ENCODE peak calls at places on chromosomes 7 and 10, in five cellular contexts. X is prostate gland, D is suprapubic skin, Q is astrocyte, M is MM.1S. R is an unnamed sample.

GRCh38 chr10:126955396-126955795 is 50.2 kb downstream of the DOCK1 start:
- DNase-seq in X (no peak), D (peak), Q (no peak), M (no peak), R (no peak)

GRCh38 chr10:454860-455259 is 234.6 kb downstream of the DIP2C start:
- DNase-seq in X (peak), D (no peak), Q (peak), M (no peak), R (no peak)

GRCh38 chr7:155804897-155805825 is 7.1 kb downstream of the SHH start:
- DNase-seq in X (peak), D (no peak), Q (peak), M (peak), R (peak)

GRCh38 chr7:142405122-142405765 is 147.4 kb upstream of the PRSS58 start:
- DNase-seq in X (no peak), D (no peak), Q (peak), M (no peak), R (no peak)

GRCh38 chr10:119306514-119306951 is 99.2 kb downstream of the GRK5 start:
- DNase-seq in X (no peak), D (no peak), Q (peak), M (peak), R (peak)

GRCh38 chr7:114678116-114678515 is 243.8 kb upstream of the MDFIC start:
- DNase-seq in X (no peak), D (no peak), Q (no peak), M (no peak), R (no peak)

GRCh38 chr10:75956624-75957023 is 525.2 kb downstream of the LRMDA start:
- DNase-seq in X (no peak), D (no peak), Q (peak), M (no peak), R (no peak)

GRCh38 chr10:33258951-33259350 is 75.5 kb downstream of the NRP1 start:
- DNase-seq in X (no peak), D (no peak), Q (peak), M (no peak), R (no peak)

GRCh38 chr10:114176511-114176910 is 2.5 kb upstream of the CCDC186 start:
- DNase-seq in X (no peak), D (no peak), Q (no peak), M (no peak), R (no peak)

GRCh38 chr7:156167987-156168386 is 355.7 kb upstream of the SHH start:
- DNase-seq in X (no peak), D (no peak), Q (no peak), M (no peak), R (no peak)

GRCh38 chr10:79403441-79404230 is 41.8 kb downstream of the ZCCHC24 start:
- DNase-seq in X (no peak), D (no peak), Q (peak), M (no peak), R (no peak)

GRCh38 chr10:74846958-74847357 is 20.6 kb downstream of the KAT6B start:
- DNase-seq in X (no peak), D (no peak), Q (no peak), M (no peak), R (no peak)

GRCh38 chr10:9097206-9097990 is 1042.9 kb downstream of the GATA3 start:
- DNase-seq in X (no peak), D (no peak), Q (peak), M (peak), R (no peak)

GRCh38 chr7:128204455-128204854 is 36.6 kb upstream of the LEP start:
- DNase-seq in X (no peak), D (peak), Q (no peak), M (no peak), R (no peak)

GRCh38 chr7:93228302-93228701 is 2.0 kb upstream of the HEPACAM2 start:
- DNase-seq in X (peak), D (no peak), Q (peak), M (peak), R (peak)

GRCh38 chr7:31835471-31835870 is 148.5 kb downstream of the PPP1R17 start:
- DNase-seq in X (no peak), D (no peak), Q (no peak), M (no peak), R (no peak)

GRCh38 chr10:93180402-93181040 is 106.8 kb downstream of the CYP26A1 start:
- DNase-seq in X (no peak), D (no peak), Q (peak), M (no peak), R (no peak)

GRCh38 chr7:145909956-145910611 is 206.5 kb upstream of the CNTNAP2 start:
- DNase-seq in X (no peak), D (no peak), Q (no peak), M (no peak), R (no peak)

GRCh38 chr7:22786290-22786932 is 36.2 kb downstream of the TOMM7 start:
- DNase-seq in X (no peak), D (no peak), Q (no peak), M (no peak), R (no peak)

GRCh38 chr10:97690138-97690537 is 3.1 kb upstream of the AVPI1 start:
- DNase-seq in X (peak), D (no peak), Q (no peak), M (no peak), R (no peak)

GRCh38 chr7:38731195-38731594 is 100.0 kb upstream of the AMPH start:
- DNase-seq in X (no peak), D (no peak), Q (peak), M (no peak), R (no peak)

GRCh38 chr7:44056681-44057080 is 8.7 kb downstream of the PGAM2 start:
- DNase-seq in X (no peak), D (peak), Q (no peak), M (no peak), R (no peak)

GRCh38 chr10:122128357-122128756 is 139.4 kb downstream of the TACC2 start:
- DNase-seq in X (no peak), D (no peak), Q (peak), M (no peak), R (no peak)

GRCh38 chr7:28369523-28369922 is 42.8 kb upstream of the CREB5 start:
- DNase-seq in X (no peak), D (no peak), Q (no peak), M (no peak), R (no peak)

GRCh38 chr10:7988985-7989384 is 65.5 kb upstream of the GATA3 start:
- DNase-seq in X (no peak), D (no peak), Q (no peak), M (no peak), R (no peak)

GRCh38 chr7:157817433-157817832 is 480.6 kb downstream of the DNAJB6 start:
- DNase-seq in X (no peak), D (no peak), Q (no peak), M (no peak), R (no peak)

GRCh38 chr7:143410523-143411004 is 1.9 kb upstream of the EPHA1 start:
- DNase-seq in X (no peak), D (no peak), Q (peak), M (no peak), R (no peak)

GRCh38 chr7:130896051-130896881 is 162.3 kb upstream of the KLF14 start:
- DNase-seq in X (no peak), D (no peak), Q (no peak), M (no peak), R (no peak)

GRCh38 chr7:44973610-44974401 is 5.0 kb downstream of the MYO1G start:
- DNase-seq in X (no peak), D (no peak), Q (no peak), M (peak), R (peak)

GRCh38 chr7:99129001-99129400 is 14.9 kb downstream of the SMURF1 start:
- DNase-seq in X (no peak), D (no peak), Q (no peak), M (no peak), R (no peak)

DNA sequence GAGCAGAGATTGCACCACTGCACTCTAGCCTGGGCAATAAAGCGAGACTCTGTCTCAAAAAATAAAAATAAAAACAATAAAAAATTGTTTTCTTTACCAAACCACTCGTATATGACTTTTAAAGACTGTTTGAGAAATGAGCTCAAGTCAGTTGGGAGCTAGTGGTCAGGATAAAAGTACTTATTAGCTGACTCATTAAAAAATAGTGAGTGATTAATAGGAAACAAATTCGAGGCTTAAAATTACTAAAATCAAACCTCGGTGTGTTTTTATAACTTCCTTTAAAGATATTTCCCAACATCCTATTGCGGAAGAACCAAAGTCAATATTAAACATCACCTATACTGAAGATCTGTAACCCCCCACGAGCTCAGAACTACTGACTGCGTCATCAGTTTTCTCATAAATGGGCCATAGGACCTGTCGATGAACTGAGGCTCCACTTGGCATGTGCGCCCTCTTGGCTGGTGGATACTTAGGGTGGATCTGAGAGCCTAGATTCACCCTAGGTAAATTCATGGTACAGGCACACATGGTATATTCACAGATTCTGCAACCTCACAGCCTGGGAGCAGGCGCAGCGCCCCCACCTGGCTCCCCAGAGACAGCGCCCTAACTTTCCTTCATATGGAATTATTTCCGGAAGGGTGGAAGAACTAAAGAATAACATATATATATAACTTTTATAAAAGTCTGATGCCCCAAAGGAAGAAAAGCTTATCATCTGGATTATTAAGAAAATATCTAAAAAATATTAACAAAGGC is 9.2 kb downstream of the MKI67 start:
- DNase-seq in X (no peak), D (no peak), Q (no peak), M (no peak), R (no peak)
- TF ChIP-seq CTCF in X (no peak), D (no peak), Q (no peak), M (peak), R (no peak)

DNA sequence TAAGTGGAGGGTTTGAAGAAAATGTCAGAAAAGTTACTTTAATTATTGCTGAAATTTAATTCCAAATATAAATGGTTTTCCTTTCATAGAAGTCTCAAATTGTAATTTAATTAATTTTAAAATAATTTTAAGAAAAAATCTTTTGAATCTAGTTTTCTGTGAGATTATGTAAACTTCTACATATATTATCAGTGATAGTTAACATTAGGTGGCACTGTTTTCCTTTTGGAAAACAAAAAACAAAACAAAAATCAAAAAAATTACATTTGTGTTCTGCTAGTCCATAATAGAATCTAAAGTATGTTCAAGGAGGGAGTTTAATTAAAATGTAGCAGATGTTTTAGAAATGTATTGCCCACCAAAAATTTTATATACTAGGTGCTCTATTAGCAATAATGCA is 1456.7 kb downstream of the REEP3 start:
- DNase-seq in X (no peak), D (no peak), Q (no peak), M (no peak), R (no peak)
- TF ChIP-seq CTCF in X (no peak), D (no peak), Q (no peak), M (peak), R (no peak)

DNA sequence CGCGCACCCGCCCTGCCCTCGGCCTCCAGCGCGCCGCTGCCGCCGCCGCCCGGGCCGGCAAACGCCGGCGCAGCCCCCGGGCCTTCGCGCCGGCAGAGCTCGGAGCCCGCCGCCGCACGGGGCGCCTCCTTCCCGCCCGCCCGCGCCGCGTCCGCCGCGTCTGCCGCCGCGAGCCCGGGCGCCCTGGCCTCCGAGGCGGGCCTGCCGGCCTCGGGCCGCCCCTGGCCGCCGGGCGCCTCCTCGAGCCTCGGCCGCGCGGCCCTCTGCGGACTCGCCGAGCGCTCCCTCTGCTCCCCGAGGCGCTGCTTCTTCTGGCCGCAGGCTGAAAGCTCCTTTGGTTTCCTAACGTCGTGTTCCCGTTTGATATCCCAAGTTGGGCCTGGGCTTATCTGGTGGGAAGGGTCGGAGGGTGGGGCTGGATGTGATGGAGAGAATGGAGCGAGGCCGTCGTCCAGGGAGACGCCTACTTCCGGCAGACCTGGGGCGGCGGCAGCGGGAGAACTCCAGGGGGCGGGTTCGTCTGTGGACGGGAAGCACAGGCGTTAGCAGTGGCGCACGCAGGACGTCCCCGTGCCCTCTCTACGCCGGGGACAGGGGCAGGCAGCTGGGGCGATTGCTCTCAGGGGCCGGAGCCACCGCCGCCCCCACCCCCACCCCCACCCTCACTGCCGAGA is 221.0 kb downstream of the PHTF2 start:
- DNase-seq in X (peak), D (peak), Q (peak), M (no peak), R (peak)
- TF ChIP-seq CTCF in X (no peak), D (peak), Q (no peak), M (no peak), R (no peak)

DNA sequence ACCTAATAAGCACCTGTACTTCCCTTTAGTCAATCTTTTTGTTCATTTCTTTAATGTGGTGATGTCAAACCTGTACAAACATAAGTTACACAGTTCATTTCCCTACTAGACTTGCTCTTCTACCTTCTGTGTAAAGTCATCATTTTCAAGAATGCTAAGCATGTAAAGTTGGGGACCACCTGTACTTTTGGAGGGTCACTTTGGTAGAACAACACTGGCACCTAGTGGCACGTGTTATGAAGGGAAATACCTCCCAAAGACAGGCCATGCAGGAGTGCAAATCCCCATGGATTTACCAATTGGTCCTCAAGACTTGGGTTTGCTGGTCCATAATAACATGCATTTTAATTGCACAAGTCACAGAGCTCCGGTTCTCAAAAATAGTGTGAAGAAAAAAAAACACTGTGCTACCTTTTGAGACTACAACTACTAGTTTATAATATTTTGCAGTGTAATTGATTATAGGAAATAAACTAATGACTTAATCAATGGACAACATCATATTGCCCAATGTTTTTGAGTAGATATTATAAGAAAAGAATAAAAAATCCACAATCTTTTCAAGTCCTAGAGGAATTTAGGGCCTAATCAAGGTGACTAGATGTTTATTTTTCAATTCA is 431.4 kb upstream of the IGFBP3 start:
- DNase-seq in X (peak), D (no peak), Q (peak), M (peak), R (peak)
- TF ChIP-seq CTCF in X (peak), D (peak), Q (peak), M (peak), R (peak)

GRCh38 chr7:36312064-36312914 is 77.4 kb upstream of the ANLN start:
- DNase-seq in X (peak), D (no peak), Q (no peak), M (peak), R (no peak)
- TF ChIP-seq CTCF in X (peak), D (peak), Q (no peak), M (peak), R (peak)

DNA sequence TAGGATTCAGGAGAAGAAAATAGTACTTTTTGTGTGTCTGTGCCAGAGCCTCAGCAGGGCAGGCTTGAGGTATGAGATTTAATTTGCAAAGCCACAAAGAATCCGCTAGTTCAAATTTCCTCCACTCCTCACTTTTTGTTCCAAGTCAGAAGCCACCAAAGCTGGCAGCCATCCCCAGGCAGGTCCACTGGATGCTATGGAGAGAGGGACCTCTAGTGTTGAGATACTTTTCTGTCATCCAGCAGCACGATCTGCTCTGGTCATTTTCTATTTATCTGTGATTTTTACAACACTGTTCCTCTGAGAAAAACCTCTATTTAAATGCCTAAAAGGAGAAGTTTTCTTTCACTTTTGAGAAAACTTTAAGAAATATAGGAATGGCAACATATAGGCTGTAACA is 147.9 kb upstream of the FRMD4A start:
- DNase-seq in X (peak), D (no peak), Q (peak), M (peak), R (peak)
- TF ChIP-seq CTCF in X (peak), D (peak), Q (peak), M (peak), R (peak)

GRCh38 chr7:152025937-152026890 is 740 bp downstream of the GALNT11 start:
- DNase-seq in X (no peak), D (no peak), Q (no peak), M (no peak), R (no peak)

GRCh38 chr7:152030561-152030960 is 5.1 kb downstream of the GALNT11 start:
- DNase-seq in X (no peak), D (no peak), Q (no peak), M (no peak), R (no peak)

DNA sequence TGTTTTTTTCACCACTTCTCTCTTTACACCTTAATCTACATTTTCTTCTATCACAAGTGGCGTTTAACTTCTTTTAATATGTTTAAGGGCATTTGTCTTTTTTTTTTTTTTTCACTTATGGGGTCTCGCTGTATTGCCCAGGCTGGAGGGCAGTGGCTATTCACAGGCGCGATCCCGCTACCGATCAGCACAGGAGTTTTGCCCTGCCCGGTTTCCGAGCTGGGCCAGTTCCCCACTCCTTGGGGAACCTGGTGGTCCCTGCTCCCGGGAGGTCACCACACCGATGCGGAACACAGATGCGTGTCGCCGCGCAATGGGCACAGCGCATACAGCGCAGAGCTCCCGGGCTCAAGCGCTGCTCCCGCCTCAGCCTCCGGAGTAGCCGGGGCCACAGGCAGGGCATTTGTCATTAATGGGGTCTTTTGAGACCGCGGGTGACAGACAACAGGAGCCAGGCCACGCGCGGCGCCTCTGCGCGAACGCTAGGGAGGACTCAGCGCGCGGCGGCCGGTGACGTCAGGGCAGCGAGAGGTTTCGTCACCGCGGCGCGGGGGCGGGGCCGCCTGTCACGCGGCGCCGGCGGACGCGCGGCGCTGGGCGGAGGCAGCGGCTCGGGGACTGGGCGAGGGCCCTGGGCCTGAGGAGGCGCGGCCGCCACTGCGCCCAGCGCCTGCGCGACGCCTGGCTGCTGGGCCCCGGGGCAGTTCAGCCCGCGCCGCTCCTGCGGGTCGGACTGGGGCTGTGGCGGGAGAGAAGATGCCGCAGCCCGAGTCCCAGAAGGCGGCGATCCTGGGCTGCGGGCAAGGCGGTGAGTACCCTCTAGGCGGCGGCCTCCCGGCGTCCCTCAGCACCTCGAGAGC is at the start of gene GALNT11:
- DNase-seq in X (peak), D (peak), Q (peak), M (peak), R (peak)
- TF ChIP-seq CTCF in X (peak), D (peak), Q (no peak), M (no peak), R (no peak)

GRCh38 chr10:117541909-117542705 is 439 bp upstream of the EMX2 start:
- DNase-seq in X (no peak), D (peak), Q (peak), M (no peak), R (peak)
- TF ChIP-seq CTCF in X (no peak), D (no peak), Q (no peak), M (no peak), R (no peak)

R was measured in GM20000.